ENCODE peak calls at places on chromosomes 6 and 20, in seven cellular contexts. G, F, Q, P, H, R and E are unnamed samples.

GRCh38 chr6:1834641-1835516 is 225.2 kb downstream of the FOXC1 start:
- DNase-seq in H (no peak), R (no peak), P (no peak), G (no peak), F (no peak), Q (no peak), E (no peak)

GRCh38 chr6:8170245-8170644 is 67.9 kb upstream of the EEF1E1 start:
- DNase-seq in F (no peak), P (no peak), Q (no peak), H (no peak), G (no peak), R (no peak), E (no peak)

GRCh38 chr6:28657756-28658465 is 132.2 kb downstream of the GPX5 start:
- DNase-seq in F (no peak), P (peak), G (peak), R (peak), H (peak), Q (peak), E (peak)

GRCh38 chr20:24998631-24999445 is 6.3 kb upstream of the APMAP start:
- DNase-seq in Q (no peak), R (peak), P (no peak), F (no peak), H (no peak), G (peak), E (no peak)

GRCh38 chr6:170259301-170259700 is 31.6 kb downstream of the DLL1 start:
- DNase-seq in H (no peak), R (no peak), Q (no peak), F (no peak), P (no peak), G (no peak), E (no peak)

GRCh38 chr20:63491078-63491477 is 7.8 kb downstream of the EEF1A2 start:
- DNase-seq in R (no peak), F (no peak), G (no peak), H (no peak), Q (no peak), P (no peak), E (no peak)

GRCh38 chr6:168381726-168382458 is 59.1 kb upstream of the SMOC2 start:
- DNase-seq in P (no peak), H (no peak), R (no peak), Q (no peak), G (no peak), F (no peak), E (no peak)

GRCh38 chr20:63100926-63101699 is 94.3 kb upstream of the BHLHE23 start:
- DNase-seq in F (no peak), R (no peak), G (no peak), P (no peak), H (no peak), Q (no peak), E (no peak)

GRCh38 chr20:58457083-58457680 is 58.0 kb downstream of the APCDD1L start:
- DNase-seq in Q (no peak), H (no peak), P (peak), G (peak), R (peak), F (peak), E (no peak)